ENCODE peak calls at places on chromosomes 11 and 22, in four cellular contexts. E, U, H and Z are unnamed samples.

GRCh38 chr11:19903620-19904069 is 191.0 kb downstream of the NAV2 start:
- DNase-seq in E (peak), U (peak), H (peak), Z (peak)

GRCh38 chr11:70108250-70108649 is 30.1 kb downstream of the ANO1 start:
- DNase-seq in E (no peak), U (no peak), H (no peak), Z (no peak)

GRCh38 chr11:63896071-63896470 is 20.9 kb downstream of the RCOR2 start:
- DNase-seq in E (no peak), U (no peak), H (no peak), Z (no peak)

GRCh38 chr11:73978576-73979086 is 4.0 kb downstream of the UCP2 start:
- DNase-seq in E (no peak), U (no peak), H (no peak), Z (no peak)

GRCh38 chr11:36258730-36259360 is 30.4 kb downstream of the COMMD9 start:
- DNase-seq in E (peak), U (peak), H (peak), Z (peak)

GRCh38 chr11:117281159-117281558 is 10.0 kb upstream of the BACE1-AS start:
- DNase-seq in E (no peak), U (peak), H (peak), Z (no peak)

GRCh38 chr22:31876156-31877035 is 67.9 kb upstream of the YWHAH start:
- DNase-seq in E (no peak), U (no peak), H (no peak), Z (no peak)

GRCh38 chr11:79564288-79564925 is 123.6 kb upstream of the TENM4 start:
- DNase-seq in E (no peak), U (no peak), H (no peak), Z (no peak)

GRCh38 chr11:78606667-78607066 is 32.0 kb upstream of the NARS2 start:
- DNase-seq in E (no peak), U (no peak), H (no peak), Z (no peak)

GRCh38 chr22:50520826-50521453 is 4.5 kb downstream of the SCO2 start:
- DNase-seq in E (no peak), U (no peak), H (no peak), Z (no peak)

GRCh38 chr11:125418396-125418795 is 77.7 kb downstream of the FEZ1 start:
- DNase-seq in E (peak), U (no peak), H (no peak), Z (no peak)

GRCh38 chr11:76832365-76832764 is 28.4 kb upstream of the ACER3 start:
- DNase-seq in E (no peak), U (no peak), H (no peak), Z (no peak)

GRCh38 chr11:70191495-70192140 is 11.5 kb upstream of the FADD start:
- DNase-seq in E (peak), U (peak), H (peak), Z (peak)

GRCh38 chr22:44930711-44931035 is 79.1 kb downstream of the PHF21B start:
- DNase-seq in E (no peak), U (no peak), H (no peak), Z (no peak)

GRCh38 chr22:22556995-22557925 is 1.8 kb downstream of the PRAME start:
- DNase-seq in E (no peak), U (no peak), H (peak), Z (no peak)

GRCh38 chr11:116173946-116174911 is 598.6 kb downstream of the BUD13 start:
- DNase-seq in E (no peak), U (no peak), H (no peak), Z (no peak)

GRCh38 chr11:10390375-10390774 is 64.7 kb upstream of the AMPD3 start:
- DNase-seq in E (no peak), U (no peak), H (peak), Z (no peak)

GRCh38 chr11:110833033-110833484 is 120.8 kb upstream of the ARHGAP20 start:
- DNase-seq in E (no peak), U (no peak), H (no peak), Z (no peak)

GRCh38 chr11:17403977-17404759 is 15.7 kb upstream of the KCNJ11 start:
- DNase-seq in E (no peak), U (no peak), H (no peak), Z (no peak)

GRCh38 chr11:123742334-123742733 is 874 bp upstream of the ZNF202 start:
- DNase-seq in E (no peak), U (no peak), H (no peak), Z (no peak)

GRCh38 chr11:123630126-123630531 is 24.3 kb downstream of the SCN3B start:
- DNase-seq in E (no peak), U (no peak), H (no peak), Z (no peak)

GRCh38 chr11:8285228-8285627 is 21.6 kb upstream of the LMO1 start:
- DNase-seq in E (no peak), U (no peak), H (no peak), Z (no peak)

GRCh38 chr11:134978388-134979088 is 566.5 kb upstream of the B3GAT1 start:
- DNase-seq in E (no peak), U (no peak), H (no peak), Z (no peak)

GRCh38 chr11:123580557-123581275 is 73.7 kb downstream of the SCN3B start:
- DNase-seq in E (peak), U (peak), H (peak), Z (peak)

GRCh38 chr11:9838229-9838628 is 174.4 kb downstream of the SWAP70 start:
- DNase-seq in E (no peak), U (no peak), H (no peak), Z (no peak)

GRCh38 chr22:20862540-20862939 is 3.7 kb downstream of the SNAP29 start:
- DNase-seq in E (no peak), U (no peak), H (no peak), Z (no peak)

GRCh38 chr11:117795726-117796455 is 1.1 kb downstream of the DSCAML1 start:
- DNase-seq in E (no peak), U (no peak), H (no peak), Z (no peak)

GRCh38 chr11:19978668-19979518 is 181.4 kb downstream of the DBX1 start:
- DNase-seq in E (no peak), U (no peak), H (peak), Z (no peak)

GRCh38 chr11:72373163-72373562 is 61.2 kb downstream of the CLPB start:
- DNase-seq in E (no peak), U (no peak), H (no peak), Z (no peak)

GRCh38 chr11:68843703-68844312 is 2.1 kb upstream of the CPT1A start:
- DNase-seq in E (peak), U (peak), H (peak), Z (peak)

GRCh38 chr11:5423131-5423530 is 1.2 kb downstream of the OR51Q1 start:
- DNase-seq in E (no peak), U (no peak), H (no peak), Z (no peak)

GRCh38 chr22:39428597-39429071 is 28.2 kb upstream of the MGAT3 start:
- DNase-seq in E (no peak), U (no peak), H (no peak), Z (no peak)

GRCh38 chr22:38246692-38247091 is 26.1 kb downstream of the TMEM184B start:
- DNase-seq in E (peak), U (no peak), H (no peak), Z (peak)

GRCh38 chr11:18065572-18065971 is 19.5 kb upstream of the TPH1 start:
- DNase-seq in E (no peak), U (no peak), H (no peak), Z (no peak)

GRCh38 chr11:65852508-65853248 is 5.3 kb downstream of the CFL1 start:
- DNase-seq in E (no peak), U (no peak), H (no peak), Z (no peak)

GRCh38 chr11:12066799-12067508 is 43.4 kb upstream of the MICAL2 start:
- DNase-seq in E (no peak), U (no peak), H (peak), Z (no peak)

GRCh38 chr11:12069053-12069676 is 41.2 kb upstream of the MICAL2 start:
- DNase-seq in E (no peak), U (no peak), H (no peak), Z (no peak)

GRCh38 chr11:12064136-12064953 is 46.0 kb upstream of the MICAL2 start:
- DNase-seq in E (no peak), U (no peak), H (no peak), Z (no peak)

GRCh38 chr11:12064954-12065280 is 45.5 kb upstream of the MICAL2 start:
- DNase-seq in E (no peak), U (no peak), H (no peak), Z (no peak)

DNA sequence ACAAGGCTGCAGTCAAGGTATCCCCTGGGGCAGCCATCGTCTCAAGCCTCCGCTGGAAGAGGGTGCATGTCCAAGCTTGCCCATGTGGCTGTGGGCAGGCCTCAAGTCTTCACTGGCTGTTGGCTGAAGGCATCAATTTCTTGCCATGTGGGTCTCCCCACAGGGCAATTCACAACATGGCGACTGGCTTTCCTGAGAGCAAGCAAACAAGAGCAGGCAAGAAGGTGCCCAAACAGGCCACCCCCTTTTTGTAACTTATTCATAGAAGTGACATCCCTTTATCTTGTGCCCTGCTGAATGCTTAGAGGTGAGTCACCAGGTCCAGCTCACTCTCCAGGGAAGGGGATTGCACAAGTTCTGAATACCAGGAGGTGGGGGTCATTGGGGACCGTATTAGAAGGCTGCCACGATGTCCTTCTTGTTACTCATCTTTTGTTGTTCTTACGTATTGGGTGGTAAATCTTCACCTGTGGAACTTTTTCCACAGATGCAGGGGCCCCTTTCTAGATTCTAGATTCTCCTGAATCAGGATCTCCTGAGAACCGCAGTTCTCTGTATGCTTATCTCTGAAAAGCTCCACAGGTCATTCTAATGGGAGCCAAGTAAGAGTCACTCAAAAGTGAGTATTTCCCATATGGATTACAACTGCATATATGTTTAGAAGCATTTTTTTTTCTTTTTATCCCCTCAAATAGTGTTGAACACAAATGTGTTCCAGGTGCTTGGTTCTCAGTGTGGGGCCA is 44.2 kb upstream of the MICAL2 start:
- DNase-seq in E (no peak), U (no peak), H (peak), Z (no peak)
- H3K4me3 ChIP-seq in E (no peak), U (no peak), H (peak), Z (no peak)

GRCh38 chr11:47187723-47188122 is 1.5 kb upstream of the PACSIN3 start:
- DNase-seq in E (no peak), U (no peak), H (no peak), Z (no peak)
- H3K4me3 ChIP-seq in E (peak), U (peak), H (peak), Z (peak)

DNA sequence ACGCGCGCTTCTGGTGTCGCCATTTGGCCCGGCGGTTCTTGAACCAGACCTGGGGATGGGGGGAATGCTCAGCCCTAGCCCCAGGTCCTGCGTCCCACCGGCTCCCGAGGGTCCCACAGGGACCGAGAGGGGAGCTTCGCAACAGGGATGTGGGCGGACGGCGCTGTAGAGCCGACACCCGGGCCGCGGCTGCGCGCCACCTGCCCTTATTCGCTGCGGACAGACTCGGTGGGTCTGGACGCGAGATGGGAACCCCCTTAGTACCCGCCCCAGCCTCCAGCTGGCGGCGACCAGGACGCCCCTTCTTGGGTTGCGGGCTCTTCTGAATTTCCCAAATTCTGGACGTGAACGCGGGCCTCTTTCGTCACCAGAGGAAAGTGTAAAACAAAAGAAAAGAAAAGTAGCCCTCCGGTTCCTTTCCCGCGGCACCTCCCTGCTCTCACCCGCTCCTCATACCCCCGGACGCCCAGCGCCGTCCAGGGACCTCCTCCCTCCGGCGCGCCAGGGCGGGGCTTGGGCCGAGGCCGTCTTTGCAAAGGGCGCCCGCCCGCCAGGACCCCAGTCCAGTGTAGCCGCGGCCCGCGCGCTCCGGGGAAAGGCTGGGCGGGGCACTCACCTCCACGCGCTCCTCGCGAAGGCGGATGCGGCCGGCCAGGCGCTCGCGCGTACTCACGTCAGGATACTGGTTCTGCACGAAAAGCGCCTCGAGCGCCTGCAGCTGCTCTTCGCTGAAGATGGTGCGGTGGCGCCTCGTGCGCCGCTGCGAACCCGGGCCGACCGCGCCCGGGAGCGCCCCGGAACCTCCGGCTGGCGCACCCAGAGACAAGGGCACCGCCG is 827 bp downstream of the GSC2 start:
- DNase-seq in E (no peak), U (no peak), H (no peak), Z (no peak)
- H3K4me3 ChIP-seq in E (peak), U (no peak), H (peak), Z (peak)

GRCh38 chr11:811446-812245 is 1.9 kb downstream of the RPLP2 start:
- DNase-seq in E (no peak), U (no peak), H (no peak), Z (no peak)
- H3K4me3 ChIP-seq in E (peak), U (no peak), H (peak), Z (no peak)

GRCh38 chr11:32431657-32432056 is 3.7 kb downstream of the WT1 start:
- DNase-seq in E (no peak), U (no peak), H (no peak), Z (no peak)
- H3K4me3 ChIP-seq in E (peak), U (peak), H (no peak), Z (no peak)

GRCh38 chr11:109423860-109424190 is 1.8 kb downstream of the C11orf87 start:
- DNase-seq in E (no peak), U (no peak), H (no peak), Z (no peak)

GRCh38 chr11:109423114-109423859 is 1.3 kb downstream of the C11orf87 start:
- DNase-seq in E (no peak), U (no peak), H (no peak), Z (peak)

GRCh38 chr11:109424893-109425292 is 2.9 kb downstream of the C11orf87 start:
- DNase-seq in E (no peak), U (no peak), H (no peak), Z (no peak)

GRCh38 chr11:109422755-109423113 is 744 bp downstream of the C11orf87 start:
- DNase-seq in E (no peak), U (no peak), H (no peak), Z (no peak)

DNA sequence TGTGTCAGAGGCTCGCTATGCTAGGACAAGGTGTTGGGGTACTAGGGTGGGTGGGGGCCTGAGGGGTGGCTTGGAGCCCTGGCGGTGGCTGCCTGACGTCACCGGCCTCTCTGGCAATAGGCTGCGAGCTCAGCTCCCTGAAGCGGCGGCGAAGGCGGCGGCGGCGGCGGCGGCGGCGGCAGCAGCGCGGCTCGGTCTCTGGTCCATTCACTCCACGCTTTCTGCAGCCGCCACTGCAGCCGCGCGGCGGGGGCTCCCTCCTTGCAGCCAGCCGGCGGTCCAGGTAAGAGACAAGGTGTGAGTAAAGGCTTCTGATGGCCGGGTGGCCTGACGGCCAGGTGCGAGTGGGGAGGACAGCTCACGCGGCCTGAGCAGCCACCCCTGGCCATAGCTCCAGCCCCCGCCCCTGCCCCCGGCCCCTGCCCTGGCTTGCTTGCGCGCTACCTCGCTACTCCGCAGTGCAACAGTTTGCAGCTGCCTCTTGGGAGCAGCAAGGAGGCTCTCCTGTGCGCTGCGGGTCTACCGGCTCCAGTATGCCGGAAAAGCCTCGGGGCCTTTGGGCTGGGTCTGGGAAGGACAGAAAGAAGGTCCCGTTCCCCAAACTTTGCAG is at the start of gene C11orf87:
- DNase-seq in E (no peak), U (no peak), H (no peak), Z (peak)
- H3K4me3 ChIP-seq in E (peak), U (no peak), H (peak), Z (peak)